ENCODE peak calls at places on chromosomes 2 and 18, in five cellular contexts. One of them, this sample, is unnamed.

GRCh38 chr2:179410552-179411356 is 146.1 kb upstream of the SESTD1 start:
- DNase-seq in GM19239: peak
- DNase-seq in activated CD8-positive, alpha-beta memory T cell treated with anti-CD3 and anti-CD28 coated beads, Interleukin-2, amount 50 U/mL, for 4 hours: no peak
- DNase-seq in hepatocyte: peak
- DNase-seq in omental fat pad: no peak
- DNase-seq in this sample: peak

GRCh38 chr2:12087671-12088380 is 341.4 kb downstream of the LPIN1 start:
- DNase-seq in GM19239: no peak
- DNase-seq in activated CD8-positive, alpha-beta memory T cell treated with anti-CD3 and anti-CD28 coated beads, Interleukin-2, amount 50 U/mL, for 4 hours: no peak
- DNase-seq in hepatocyte: no peak
- DNase-seq in omental fat pad: no peak
- DNase-seq in this sample: no peak

GRCh38 chr2:18829331-18829902 is 240.0 kb upstream of the NT5C1B start:
- DNase-seq in GM19239: no peak
- DNase-seq in activated CD8-positive, alpha-beta memory T cell treated with anti-CD3 and anti-CD28 coated beads, Interleukin-2, amount 50 U/mL, for 4 hours: no peak
- DNase-seq in hepatocyte: no peak
- DNase-seq in omental fat pad: no peak
- DNase-seq in this sample: no peak

GRCh38 chr2:239735131-239735828 is 289.9 kb downstream of the NDUFA10 start:
- DNase-seq in GM19239: no peak
- DNase-seq in activated CD8-positive, alpha-beta memory T cell treated with anti-CD3 and anti-CD28 coated beads, Interleukin-2, amount 50 U/mL, for 4 hours: no peak
- DNase-seq in hepatocyte: no peak
- DNase-seq in omental fat pad: no peak
- DNase-seq in this sample: no peak

GRCh38 chr2:120390381-120391055 is 44.6 kb downstream of the INHBB start:
- DNase-seq in GM19239: no peak
- DNase-seq in activated CD8-positive, alpha-beta memory T cell treated with anti-CD3 and anti-CD28 coated beads, Interleukin-2, amount 50 U/mL, for 4 hours: no peak
- DNase-seq in hepatocyte: no peak
- DNase-seq in omental fat pad: no peak
- DNase-seq in this sample: peak

GRCh38 chr18:62735387-62735786 is 20.0 kb downstream of the PHLPP1 start:
- DNase-seq in GM19239: no peak
- DNase-seq in activated CD8-positive, alpha-beta memory T cell treated with anti-CD3 and anti-CD28 coated beads, Interleukin-2, amount 50 U/mL, for 4 hours: no peak
- DNase-seq in hepatocyte: no peak
- DNase-seq in omental fat pad: no peak
- DNase-seq in this sample: no peak

GRCh38 chr2:164917296-164917903 is 37.9 kb downstream of the SLC38A11 start:
- DNase-seq in GM19239: no peak
- DNase-seq in activated CD8-positive, alpha-beta memory T cell treated with anti-CD3 and anti-CD28 coated beads, Interleukin-2, amount 50 U/mL, for 4 hours: no peak
- DNase-seq in hepatocyte: peak
- DNase-seq in omental fat pad: no peak
- DNase-seq in this sample: no peak

GRCh38 chr18:73750052-73750451 is 397.6 kb downstream of the FBXO15 start:
- DNase-seq in GM19239: no peak
- DNase-seq in activated CD8-positive, alpha-beta memory T cell treated with anti-CD3 and anti-CD28 coated beads, Interleukin-2, amount 50 U/mL, for 4 hours: no peak
- DNase-seq in hepatocyte: no peak
- DNase-seq in omental fat pad: no peak
- DNase-seq in this sample: no peak

GRCh38 chr18:51907687-51908597 is 432.1 kb upstream of the DCC start:
- DNase-seq in GM19239: no peak
- DNase-seq in activated CD8-positive, alpha-beta memory T cell treated with anti-CD3 and anti-CD28 coated beads, Interleukin-2, amount 50 U/mL, for 4 hours: no peak
- DNase-seq in hepatocyte: peak
- DNase-seq in omental fat pad: no peak
- DNase-seq in this sample: no peak

GRCh38 chr2:54480025-54480424 is 23.9 kb downstream of the SPTBN1 start:
- DNase-seq in GM19239: no peak
- DNase-seq in activated CD8-positive, alpha-beta memory T cell treated with anti-CD3 and anti-CD28 coated beads, Interleukin-2, amount 50 U/mL, for 4 hours: no peak
- DNase-seq in hepatocyte: no peak
- DNase-seq in omental fat pad: no peak
- DNase-seq in this sample: no peak

GRCh38 chr2:10148268-10148667 is 25.7 kb downstream of the RRM2 start:
- DNase-seq in GM19239: no peak
- DNase-seq in activated CD8-positive, alpha-beta memory T cell treated with anti-CD3 and anti-CD28 coated beads, Interleukin-2, amount 50 U/mL, for 4 hours: no peak
- DNase-seq in hepatocyte: no peak
- DNase-seq in omental fat pad: no peak
- DNase-seq in this sample: no peak